ENCODE peak calls at places on chromosomes 6 and 20, in five cellular contexts. M is amniotic epithelial cell; C is choroid plexus epithelial cell; A is stimulated activated CD4-positive, alpha-beta T cell treated with anti-CD3 and anti-CD28 coated beads, Interleukin-1b, Interleukin-23, amount 100 ng/mL, for 1 hour; H is smooth muscle cell of the brain vasculature. S is an unnamed sample.

GRCh38 chr6:33288942-33289783 is at the start of the genes PFDN6 and WDR46:
- DNase-seq in M (peak; percentile 88), C (peak; percentile 92), A (peak; percentile 54), H (no peak), S (peak; percentile 98)

GRCh38 chr20:49405062-49405683 is 77.3 kb downstream of the KCNB1 start:
- DNase-seq in M (no peak), C (no peak), A (no peak), H (no peak), S (no peak)

GRCh38 chr20:23613676-23614075 is 8.0 kb upstream of the CST9 start:
- DNase-seq in M (peak; percentile 57), C (no peak), A (no peak), H (no peak), S (no peak)

GRCh38 chr20:41316009-41316408 is 1.5 kb downstream of the ZHX3 start:
- DNase-seq in M (no peak), C (no peak), A (no peak), H (no peak), S (no peak)

GRCh38 chr20:61185841-61186601 is 66.0 kb upstream of the CDH4 start:
- DNase-seq in M (peak; percentile 98), C (peak; percentile 96), A (no peak), H (peak; percentile 21), S (no peak)

GRCh38 chr20:9363673-9364072 is 150.7 kb upstream of the LAMP5 start:
- DNase-seq in M (no peak), C (no peak), A (no peak), H (no peak), S (no peak)

GRCh38 chr6:31765910-31766794 is 3.7 kb downstream of the SAPCD1 start:
- DNase-seq in M (no peak), C (no peak), A (no peak), H (no peak), S (no peak)

GRCh38 chr6:134060491-134061106 is 8.2 kb upstream of the SLC2A12 start:
- DNase-seq in M (peak; percentile 69), C (peak; percentile 54), A (no peak), H (no peak), S (no peak)

GRCh38 chr6:169810066-169810989 is 58.9 kb downstream of the ERMARD start:
- DNase-seq in M (no peak), C (no peak), A (no peak), H (no peak), S (no peak)

GRCh38 chr6:4861564-4861963 is 85.4 kb downstream of the CDYL start:
- DNase-seq in M (no peak), C (no peak), A (no peak), H (no peak), S (no peak)

GRCh38 chr6:13916230-13916944 is 8.4 kb upstream of the RNF182 start:
- DNase-seq in M (peak; percentile 2), C (peak; percentile 54), A (no peak), H (no peak), S (no peak)

GRCh38 chr6:122495612-122496011 is 24.0 kb upstream of the SERINC1 start:
- DNase-seq in M (no peak), C (no peak), A (no peak), H (no peak), S (no peak)

GRCh38 chr6:112311950-112312547 is 35.1 kb upstream of the RFPL4B start:
- DNase-seq in M (no peak), C (peak; percentile 57), A (no peak), H (no peak), S (no peak)

GRCh38 chr6:91720323-91720722 is 1133.5 kb upstream of the MAP3K7 start:
- DNase-seq in M (no peak), C (no peak), A (no peak), H (no peak), S (no peak)

GRCh38 chr6:1551236-1551635 is 58.5 kb upstream of the FOXC1 start:
- DNase-seq in M (no peak), C (no peak), A (no peak), H (no peak), S (no peak)

GRCh38 chr6:139184050-139184826 is 49.4 kb downstream of the HECA start:
- DNase-seq in M (no peak), C (no peak), A (no peak), H (no peak), S (no peak)

GRCh38 chr20:57108742-57109141 is 157.7 kb downstream of the BMP7 start:
- DNase-seq in M (no peak), C (no peak), A (no peak), H (no peak), S (no peak)

GRCh38 chr20:8039048-8039447 is 19.5 kb upstream of the TMX4 start:
- DNase-seq in M (no peak), C (no peak), A (no peak), H (no peak), S (no peak)

GRCh38 chr20:58361549-58361948 is 27.5 kb upstream of the VAPB start:
- DNase-seq in M (peak; percentile 68), C (peak; percentile 65), A (no peak), H (no peak), S (no peak)

GRCh38 chr6:133512410-133513016 is 271.4 kb downstream of the EYA4 start:
- DNase-seq in M (peak; percentile 49), C (peak; percentile 82), A (no peak), H (peak; percentile 44), S (no peak)

GRCh38 chr6:18343741-18344140 is 43.4 kb upstream of the RNF144B start:
- DNase-seq in M (peak; percentile 60), C (peak; percentile 85), A (no peak), H (no peak), S (no peak)

GRCh38 chr20:60255866-60256265 is 297.6 kb downstream of the CDH26 start:
- DNase-seq in M (no peak), C (no peak), A (no peak), H (peak; percentile 1), S (no peak)

GRCh38 chr6:27159725-27160124 is 87.8 kb upstream of the PRSS16 start:
- DNase-seq in M (no peak), C (no peak), A (no peak), H (no peak), S (no peak)

GRCh38 chr20:45946149-45946970 is 11.9 kb downstream of the PCIF1 start:
- DNase-seq in M (peak; percentile 98), C (peak; percentile 95), A (no peak), H (no peak), S (no peak)

GRCh38 chr6:18528084-18528743 is 141.1 kb downstream of the RNF144B start:
- DNase-seq in M (peak; percentile 10), C (peak; percentile 41), A (no peak), H (no peak), S (no peak)

GRCh38 chr6:47098570-47098993 is 56.5 kb upstream of the ADGRF1 start:
- DNase-seq in M (peak; percentile 100), C (peak; percentile 61), A (no peak), H (no peak), S (no peak)

GRCh38 chr20:25220021-25220730 is 24.7 kb downstream of the ENTPD6 start:
- DNase-seq in M (no peak), C (peak; percentile 75), A (no peak), H (peak; percentile 72), S (no peak)

GRCh38 chr6:170031096-170031471 is 259.8 kb downstream of the DLL1 start:
- DNase-seq in M (no peak), C (no peak), A (no peak), H (no peak), S (no peak)

GRCh38 chr20:9374068-9374467 is 140.3 kb upstream of the LAMP5 start:
- DNase-seq in M (no peak), C (no peak), A (no peak), H (no peak), S (no peak)

GRCh38 chr6:23905301-23905700 is 220.7 kb upstream of the NRSN1 start:
- DNase-seq in M (no peak), C (no peak), A (no peak), H (no peak), S (no peak)

GRCh38 chr6:38417521-38417920 is 222.2 kb downstream of the BTBD9 start:
- DNase-seq in M (peak; percentile 18), C (peak; percentile 11), A (no peak), H (no peak), S (no peak)

S was measured in D721Med.